ENCODE peak calls at places on chromosomes 12 and 14, in six cellular contexts. D, R, V, Y, K and U are unnamed samples.

GRCh38 chr14:36405589-36406274 is 85.3 kb upstream of the MBIP start:
- DNase-seq in D (no peak), R (no peak), V (no peak), Y (no peak), K (no peak), U (no peak)

GRCh38 chr12:117063162-117063911 is 35.9 kb downstream of the TESC start:
- DNase-seq in D (no peak), R (peak), V (peak), Y (no peak), K (no peak), U (no peak)

GRCh38 chr12:69070319-69071090 is 137.5 kb upstream of the CPM start:
- DNase-seq in D (peak), R (peak), V (peak), Y (peak), K (peak), U (peak)

GRCh38 chr12:26292596-26292995 is 97.2 kb downstream of the SSPN start:
- DNase-seq in D (no peak), R (no peak), V (no peak), Y (no peak), K (no peak), U (no peak)

GRCh38 chr14:101369194-101369915 is 191.9 kb upstream of the DIO3 start:
- DNase-seq in D (no peak), R (no peak), V (no peak), Y (no peak), K (no peak), U (no peak)

GRCh38 chr12:126588586-126589249 is 1523.5 kb downstream of the AACS start:
- DNase-seq in D (no peak), R (no peak), V (no peak), Y (peak), K (no peak), U (no peak)

GRCh38 chr12:105330938-105331804 is 680 bp downstream of the C12orf75 start:
- DNase-seq in D (no peak), R (peak), V (no peak), Y (peak), K (peak), U (no peak)

GRCh38 chr14:72796935-72797334 is 97.0 kb downstream of the DPF3 start:
- DNase-seq in D (no peak), R (peak), V (no peak), Y (no peak), K (no peak), U (no peak)

GRCh38 chr12:24537241-24537860 is 411.6 kb downstream of the BCAT1 start:
- DNase-seq in D (no peak), R (no peak), V (no peak), Y (no peak), K (no peak), U (no peak)

GRCh38 chr12:45587877-45588530 is 141.5 kb upstream of the ARID2 start:
- DNase-seq in D (no peak), R (no peak), V (no peak), Y (no peak), K (no peak), U (no peak)

GRCh38 chr14:77014004-77014604 is 14.4 kb downstream of the IRF2BPL start:
- DNase-seq in D (no peak), R (peak), V (no peak), Y (no peak), K (no peak), U (no peak)

GRCh38 chr12:55652352-55652751 is 15.7 kb downstream of the OR10P1 start:
- DNase-seq in D (no peak), R (no peak), V (no peak), Y (no peak), K (no peak), U (no peak)

GRCh38 chr12:122064780-122065588 is 13.6 kb upstream of the MLXIP start:
- DNase-seq in D (no peak), R (no peak), V (peak), Y (peak), K (peak), U (no peak)

GRCh38 chr12:59403259-59403932 is 192.4 kb upstream of the SLC16A7 start:
- DNase-seq in D (peak), R (peak), V (peak), Y (peak), K (peak), U (peak)

GRCh38 chr14:20469890-20470858 is 968 bp downstream of the PNP start:
- DNase-seq in D (peak), R (peak), V (peak), Y (peak), K (no peak), U (peak)

GRCh38 chr12:3116106-3116898 is 39.1 kb downstream of the TSPAN9 start:
- DNase-seq in D (no peak), R (no peak), V (no peak), Y (peak), K (no peak), U (no peak)

GRCh38 chr12:43893670-43894069 is 57.8 kb downstream of the TMEM117 start:
- DNase-seq in D (no peak), R (no peak), V (no peak), Y (peak), K (no peak), U (no peak)

GRCh38 chr14:77649326-77649725 is 32.9 kb upstream of the SPTLC2 start:
- DNase-seq in D (no peak), R (no peak), V (no peak), Y (no peak), K (no peak), U (no peak)

GRCh38 chr14:99655521-99655920 is 10.6 kb downstream of the HHIPL1 start:
- DNase-seq in D (no peak), R (no peak), V (no peak), Y (no peak), K (no peak), U (no peak)

GRCh38 chr12:6407206-6407954 is 23.4 kb downstream of the LTBR start:
- DNase-seq in D (no peak), R (no peak), V (no peak), Y (no peak), K (no peak), U (no peak)

GRCh38 chr14:61653507-61653906 is 41.8 kb upstream of the HIF1A start:
- DNase-seq in D (no peak), R (no peak), V (no peak), Y (peak), K (no peak), U (no peak)